ENCODE peak calls at places on chromosome 7, in six cellular contexts. M, B, A, O, Z and V are unnamed samples. For H3K4me1, the result is how much of the 10 kb centered on the place peaks cover.

GRCh38 chr7:27149817-27150567 is 2.4 kb downstream of the HOXA3 start:
- DNase-seq in O (no peak), B (peak), M (no peak), A (no peak), Z (peak), V (peak)

GRCh38 chr7:23346316-23346715 is 47.2 kb downstream of the MALSU1 start:
- DNase-seq in B (no peak), M (peak), Z (no peak), A (no peak), O (no peak), V (no peak)

GRCh38 chr7:35799846-35800717 is 775 bp upstream of the SEPTIN7 start:
- DNase-seq in Z (peak), A (peak), M (no peak), O (peak), B (peak), V (peak)

GRCh38 chr7:109844362-109844761 is 1246.6 kb upstream of the LRRN3 start:
- DNase-seq in A (no peak), B (no peak), O (peak), M (peak), Z (no peak), V (peak)

GRCh38 chr7:41130021-41130420 is 572.9 kb downstream of the INHBA start:
- DNase-seq in B (no peak), A (no peak), Z (no peak), O (no peak), M (no peak), V (no peak)

GRCh38 chr7:36283711-36284130 is 105.9 kb upstream of the ANLN start:
- DNase-seq in M (no peak), O (peak), Z (no peak), A (peak), B (peak), V (peak)

GRCh38 chr7:105691029-105691691 is 109.9 kb upstream of the EFCAB10 start:
- DNase-seq in A (no peak), B (peak), O (no peak), Z (no peak), M (peak), V (no peak)

GRCh38 chr7:142459557-142459963 is 201.7 kb upstream of the PRSS58 start:
- DNase-seq in O (peak), M (peak), B (peak), A (no peak), Z (peak), V (peak)

GRCh38 chr7:2654059-2654458 is 22.3 kb downstream of the TTYH3 start:
- DNase-seq in B (no peak), Z (no peak), A (no peak), M (no peak), O (no peak), V (no peak)

GRCh38 chr7:127905491-127906330 is 125.5 kb downstream of the LRRC4 start:
- DNase-seq in O (no peak), B (no peak), Z (no peak), M (peak), A (no peak), V (no peak)
- H3K4me1 ChIP-seq in O (under half), B (under half), Z (under half), M (under half), A (under half), V (half or more)

DNA sequence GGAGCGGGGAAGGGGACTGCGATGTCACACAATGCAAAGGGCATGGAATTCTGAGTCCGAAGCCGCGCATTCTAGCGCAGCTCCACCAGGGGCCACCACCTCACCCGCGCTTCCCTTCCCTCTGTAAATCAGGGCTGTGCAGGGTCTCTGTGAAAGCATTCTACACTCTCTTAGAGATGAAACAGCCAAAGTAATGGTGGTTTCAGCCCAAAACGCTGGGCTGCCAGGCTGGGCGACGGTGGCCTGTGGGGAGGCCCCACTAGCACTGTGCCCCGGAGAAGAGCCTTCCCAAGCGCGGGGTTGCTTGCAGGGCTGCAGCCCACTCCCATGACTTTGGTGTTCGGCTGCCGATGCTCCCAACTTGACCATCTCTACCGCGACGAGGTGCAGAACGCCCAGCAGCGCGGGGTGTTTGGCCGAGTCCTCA is 11.4 kb downstream of the ATG9B start:
- DNase-seq in A (no peak), Z (no peak), B (no peak), O (peak), M (no peak), V (peak)
- TF ChIP-seq CTCF in A (no peak), Z (no peak), B (peak), O (peak), M (peak), V (peak)

DNA sequence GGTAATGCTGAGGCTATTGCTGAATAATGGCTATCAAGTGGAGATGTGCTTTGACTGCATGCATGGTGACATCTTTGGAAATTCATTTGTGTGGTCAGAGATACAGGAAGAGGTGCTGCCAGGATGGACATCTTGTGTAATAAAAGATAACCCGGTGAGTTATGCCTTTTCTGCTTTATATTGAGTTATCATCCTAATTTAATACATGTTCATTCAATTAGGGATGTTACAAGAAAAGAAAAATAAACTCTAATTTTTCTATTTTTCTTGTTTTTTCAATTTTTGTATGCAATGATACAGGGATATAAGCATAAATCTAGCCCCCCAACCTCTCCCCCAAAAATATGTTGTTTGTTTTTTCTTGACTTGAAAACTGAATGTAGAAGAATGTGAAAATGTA is 26.4 kb upstream of the LMOD2 start:
- DNase-seq in O (no peak), M (no peak), B (no peak), A (no peak), Z (no peak), V (no peak)
- TF ChIP-seq POLR2A in O (no peak), M (no peak), B (no peak), A (no peak), Z (no peak), V (no peak)

GRCh38 chr7:139974179-139974811 is 88.5 kb downstream of the PARP12 start:
- DNase-seq in B (no peak), A (no peak), Z (no peak), M (no peak), O (no peak), V (no peak)
- H3K4me1 ChIP-seq in B (under half), A (under half), Z (under half), M (under half), O (under half), V (under half)

GRCh38 chr7:17913250-17913649 is 27.0 kb downstream of the SNX13 start:
- DNase-seq in B (no peak), Z (no peak), O (no peak), A (no peak), M (no peak), V (no peak)
- TF ChIP-seq CTCF in B (no peak), Z (no peak), O (no peak), A (no peak), M (no peak), V (no peak)

DNA sequence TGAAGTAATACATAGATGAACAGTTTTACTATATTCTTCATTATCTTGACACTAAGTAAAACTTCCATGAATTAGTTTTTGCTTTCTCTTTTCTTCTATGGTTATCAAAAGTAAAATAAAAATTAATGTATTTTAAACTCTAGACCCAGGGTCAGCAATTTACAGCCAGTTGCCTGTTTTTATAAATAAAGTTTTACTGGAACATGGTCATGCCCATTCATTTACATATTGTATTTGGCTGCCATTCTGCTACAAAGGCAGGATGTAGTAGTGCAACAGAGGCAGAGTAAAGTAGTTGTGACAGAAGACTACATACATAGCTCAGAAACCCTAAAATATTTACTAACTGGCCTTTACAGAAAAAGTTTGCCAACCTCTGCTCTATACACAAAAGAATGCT is 98.8 kb downstream of the CNOT4 start:
- DNase-seq in M (no peak), A (no peak), B (no peak), Z (no peak), O (no peak), V (no peak)
- TF ChIP-seq POLR2A in M (no peak), A (no peak), B (no peak), Z (no peak), O (no peak), V (no peak)